ENCODE peak calls at places on chromosomes 5 and 9, in six cellular contexts. N is A549, D is K562, T is endothelial cell of umbilical vein, S is GM12878, I is HepG2. R is an unnamed sample.
A peak's percentile ranks its signal among the peaks of the same experiment; 100 is the strongest.

GRCh38 chr9:77901771-77902170 is 129.8 kb downstream of the GNAQ start:
- DNase-seq in N (no peak), D (no peak), T (no peak), S (no peak), I (no peak), R (peak; percentile 48)

GRCh38 chr9:14347408-14348224 is 33.7 kb upstream of the NFIB start:
- DNase-seq in N (peak; percentile 52), D (no peak), T (peak; percentile 60), S (no peak), I (no peak), R (no peak)

GRCh38 chr9:97985058-97985861 is 2.1 kb downstream of the ANP32B start:
- DNase-seq in N (peak; percentile 24), D (peak; percentile 29), T (peak; percentile 56), S (peak; percentile 9), I (no peak), R (peak; percentile 70)

GRCh38 chr9:16058131-16058549 is 505.3 kb downstream of the CCDC171 start:
- DNase-seq in N (no peak), D (no peak), T (peak; percentile 4), S (no peak), I (no peak), R (peak; percentile 28)

GRCh38 chr5:158277276-158277675 is 418.3 kb upstream of the CLINT1 start:
- DNase-seq in N (no peak), D (no peak), T (no peak), S (no peak), I (no peak), R (no peak)

GRCh38 chr9:114389612-114390368 is 2.0 kb upstream of the AKNA start:
- DNase-seq in N (no peak), D (no peak), T (no peak), S (no peak), I (no peak), R (peak; percentile 44)

GRCh38 chr5:171630670-171631065 is 154.9 kb upstream of the SMIM23 start:
- DNase-seq in N (no peak), D (no peak), T (no peak), S (no peak), I (no peak), R (no peak)

GRCh38 chr9:121699271-121700164 is 48.1 kb downstream of the DAB2IP start:
- DNase-seq in N (no peak), D (no peak), T (peak; percentile 45), S (no peak), I (no peak), R (peak; percentile 87)

GRCh38 chr9:78668148-78668825 is 371.4 kb downstream of the PSAT1 start:
- DNase-seq in N (no peak), D (no peak), T (no peak), S (no peak), I (no peak), R (no peak)

GRCh38 chr9:133115604-133116345 is 5.3 kb downstream of the RALGDS start:
- DNase-seq in N (no peak), D (peak; percentile 39), T (no peak), S (peak; percentile 79), I (no peak), R (no peak)

GRCh38 chr5:157370967-157371366 is 89.0 kb upstream of the NIPAL4 start:
- DNase-seq in N (no peak), D (no peak), T (no peak), S (no peak), I (no peak), R (no peak)

GRCh38 chr9:31394040-31394473 is 990.4 kb upstream of the ACO1 start:
- DNase-seq in N (no peak), D (no peak), T (peak; percentile 63), S (no peak), I (no peak), R (no peak)

GRCh38 chr9:21591221-21592062 is 109.3 kb upstream of the IFNE start:
- DNase-seq in N (peak; percentile 74), D (no peak), T (peak; percentile 94), S (no peak), I (peak; percentile 14), R (no peak)

GRCh38 chr9:69322256-69322655 is 2.8 kb upstream of the ENTREP1 start:
- DNase-seq in N (no peak), D (no peak), T (no peak), S (no peak), I (no peak), R (no peak)

GRCh38 chr5:20166496-20166895 is 178.5 kb upstream of the CDH18 start:
- DNase-seq in N (no peak), D (no peak), T (no peak), S (no peak), I (no peak), R (no peak)

GRCh38 chr5:173823721-173824567 is 64.2 kb upstream of the CPEB4 start:
- DNase-seq in N (peak; percentile 69), D (no peak), T (peak; percentile 2), S (no peak), I (peak; percentile 98), R (no peak)

GRCh38 chr5:56422060-56422762 is 189.1 kb upstream of the ANKRD55 start:
- DNase-seq in N (no peak), D (no peak), T (no peak), S (no peak), I (no peak), R (no peak)

GRCh38 chr5:10539685-10539998 is 24.2 kb upstream of the ANKRD33B start:
- DNase-seq in N (no peak), D (peak; percentile 7), T (no peak), S (no peak), I (no peak), R (no peak)

GRCh38 chr9:122536138-122536537 is 9.0 kb upstream of the OR1N1 start:
- DNase-seq in N (no peak), D (no peak), T (no peak), S (no peak), I (no peak), R (no peak)

GRCh38 chr9:120381839-120382238 is 198.1 kb downstream of the CDK5RAP2 start:
- DNase-seq in N (no peak), D (no peak), T (no peak), S (no peak), I (no peak), R (no peak)

GRCh38 chr5:33649801-33650482 is 209.2 kb downstream of the TARS1 start:
- DNase-seq in N (no peak), D (no peak), T (no peak), S (no peak), I (no peak), R (no peak)

GRCh38 chr9:134233022-134233421 is 68.7 kb upstream of the RNU6ATAC start:
- DNase-seq in N (no peak), D (no peak), T (no peak), S (no peak), I (no peak), R (no peak)

GRCh38 chr9:121246821-121247511 is 21.0 kb upstream of the GSN start:
- DNase-seq in N (no peak), D (no peak), T (no peak), S (no peak), I (no peak), R (peak; percentile 91)

GRCh38 chr9:124033967-124034366 is 22.4 kb downstream of the LHX2 start:
- DNase-seq in N (no peak), D (no peak), T (no peak), S (no peak), I (no peak), R (no peak)

GRCh38 chr9:101716629-101717028 is 21.8 kb downstream of the GRIN3A start:
- DNase-seq in N (no peak), D (no peak), T (no peak), S (no peak), I (no peak), R (no peak)

GRCh38 chr5:82641362-82641988 is 363.3 kb upstream of the RPS23 start:
- DNase-seq in N (peak; percentile 69), D (peak; percentile 49), T (peak; percentile 81), S (peak; percentile 19), I (peak; percentile 82), R (peak; percentile 69)

GRCh38 chr9:126000256-126000655 is 253.1 kb downstream of the PBX3 start:
- DNase-seq in N (no peak), D (no peak), T (no peak), S (no peak), I (no peak), R (no peak)
- TF ChIP-seq MYC in N (no peak), D (no peak), T (no peak), S (no peak), I (no peak), R (no peak)

GRCh38 chr5:78364005-78364404 is 3.6 kb downstream of the SCAMP1 start:
- DNase-seq in N (no peak), D (no peak), T (no peak), S (no peak), I (no peak), R (peak; percentile 33)

GRCh38 chr5:78362220-78362619 is 1.8 kb downstream of the SCAMP1 start:
- DNase-seq in N (no peak), D (no peak), T (peak; percentile 12), S (no peak), I (no peak), R (no peak)

GRCh38 chr5:78359831-78360673 is at the start of gene SCAMP1:
- DNase-seq in N (peak; percentile 92), D (peak; percentile 94), T (peak; percentile 95), S (peak; percentile 83), I (peak; percentile 77), R (peak; percentile 96)

GRCh38 chr5:78361226-78361993 is 993 bp downstream of the SCAMP1 start:
- DNase-seq in N (peak; percentile 55), D (peak; percentile 46), T (peak; percentile 90), S (no peak), I (peak; percentile 51), R (peak; percentile 84)

GRCh38 chr5:78360674-78361225 is 333 bp downstream of the SCAMP1 start:
- DNase-seq in N (peak; percentile 62), D (peak; percentile 65), T (no peak), S (no peak), I (no peak), R (no peak)
- TF ChIP-seq MYC in N (no peak), D (no peak), T (no peak), S (no peak), I (no peak), R (no peak)

GRCh38 chr5:98299435-98299834 is 474.0 kb upstream of the RGMB start:
- DNase-seq in N (no peak), D (no peak), T (no peak), S (no peak), I (no peak), R (no peak)

GRCh38 chr5:98301567-98301966 is 471.9 kb upstream of the RGMB start:
- DNase-seq in N (no peak), D (no peak), T (no peak), S (no peak), I (no peak), R (no peak)

GRCh38 chr5:98292496-98292895 is 481.0 kb upstream of the RGMB start:
- DNase-seq in N (no peak), D (no peak), T (no peak), S (no peak), I (no peak), R (no peak)

GRCh38 chr5:98296426-98296825 is 477.0 kb upstream of the RGMB start:
- DNase-seq in N (no peak), D (no peak), T (no peak), S (no peak), I (no peak), R (no peak)
- TF ChIP-seq MYC in N (no peak), D (no peak), T (no peak), S (no peak), I (no peak), R (no peak)

GRCh38 chr9:28692012-28692411 is 1118.7 kb upstream of the C9orf72 start:
- DNase-seq in N (no peak), D (no peak), T (no peak), S (no peak), I (no peak), R (no peak)
- TF ChIP-seq MYC in N (no peak), D (no peak), T (no peak), S (no peak), I (no peak), R (no peak)

R was measured in NB4.